ENCODE peak calls at places on chromosomes 7 and 10, in six cellular contexts. I is H1, X is K562, O is SK-N-SH, J is GM12878, B is HepG2. P is an unnamed sample.

GRCh38 chr7:125555921-125556320 is 626.3 kb upstream of the POT1 start:
- DNase-seq in J (no peak), X (no peak), O (no peak), B (no peak), I (no peak), P (no peak)

GRCh38 chr7:30988346-30989005 is 24.7 kb downstream of the GHRHR start:
- DNase-seq in J (no peak), O (peak; percentile 68), I (no peak), B (no peak), X (no peak), P (no peak)

GRCh38 chr10:13414855-13415254 is 66.8 kb upstream of the SEPHS1 start:
- DNase-seq in O (peak; percentile 36), X (peak; percentile 24), B (peak; percentile 88), I (no peak), J (no peak), P (peak; percentile 43)

GRCh38 chr10:49179699-49180511 is 8.3 kb downstream of the TMEM273 start:
- DNase-seq in I (no peak), X (no peak), B (no peak), O (no peak), J (no peak), P (no peak)

GRCh38 chr10:48507933-48508830 is 96.7 kb downstream of the ARHGAP22 start:
- DNase-seq in X (no peak), B (no peak), J (no peak), O (no peak), I (no peak), P (no peak)

GRCh38 chr10:88042162-88043100 is 179.0 kb downstream of the PTEN start:
- DNase-seq in X (no peak), I (no peak), O (peak; percentile 16), B (no peak), J (no peak), P (no peak)

GRCh38 chr10:31121074-31121685 is 89.5 kb upstream of the ZNF438 start:
- DNase-seq in I (no peak), B (no peak), O (no peak), X (no peak), J (no peak), P (no peak)

GRCh38 chr10:13450078-13450477 is 78.7 kb downstream of the BEND7 start:
- DNase-seq in B (no peak), O (no peak), X (no peak), J (no peak), I (no peak), P (no peak)

GRCh38 chr10:129440722-129441316 is 26.2 kb upstream of the MGMT start:
- DNase-seq in X (no peak), O (no peak), I (no peak), B (no peak), J (no peak), P (no peak)

GRCh38 chr7:82264752-82265305 is 178.7 kb downstream of the CACNA2D1 start:
- DNase-seq in O (no peak), B (no peak), I (no peak), X (no peak), J (no peak), P (no peak)

GRCh38 chr7:114070246-114070645 is 151.4 kb upstream of the PPP1R3A start:
- DNase-seq in I (no peak), B (no peak), J (no peak), O (no peak), X (no peak), P (no peak)

GRCh38 chr7:138872576-138872975 is 74.6 kb upstream of the ATP6V0A4 start:
- DNase-seq in I (no peak), J (no peak), O (no peak), X (no peak), B (no peak), P (peak; percentile 52)

GRCh38 chr7:142319970-142320369 is 62.1 kb upstream of the PRSS58 start:
- DNase-seq in I (no peak), B (no peak), J (no peak), X (peak; percentile 43), O (no peak), P (no peak)

GRCh38 chr10:122567056-122567660 is 6.6 kb downstream of the DMBT1 start:
- DNase-seq in B (no peak), I (peak; percentile 9), J (no peak), X (peak; percentile 55), O (peak; percentile 16), P (peak; percentile 28)

GRCh38 chr10:117545141-117546019 is 2.8 kb downstream of the EMX2 start:
- DNase-seq in I (no peak), X (no peak), J (no peak), O (no peak), B (no peak), P (no peak)

GRCh38 chr7:106895246-106895864 is 30.3 kb downstream of the PIK3CG start:
- DNase-seq in O (no peak), I (no peak), J (peak; percentile 45), B (no peak), X (no peak), P (no peak)

GRCh38 chr10:58266003-58266825 is 1.5 kb downstream of the IPMK start:
- DNase-seq in J (no peak), B (peak; percentile 53), I (no peak), X (peak; percentile 21), O (peak; percentile 11), P (no peak)

GRCh38 chr10:92688573-92688926 is 1.2 kb upstream of the HHEX start:
- DNase-seq in X (no peak), O (no peak), I (no peak), B (no peak), J (no peak), P (no peak)

GRCh38 chr10:88347022-88347421 is 236.1 kb downstream of the RNLS start:
- DNase-seq in B (no peak), O (no peak), X (no peak), J (no peak), I (no peak), P (no peak)

GRCh38 chr7:28754027-28754426 is 204.1 kb downstream of the TRIL start:
- DNase-seq in O (no peak), B (no peak), J (no peak), X (no peak), I (no peak), P (no peak)

GRCh38 chr7:151178831-151179230 is 8.2 kb downstream of the ASB10 start:
- DNase-seq in I (no peak), B (no peak), X (no peak), J (no peak), O (no peak), P (no peak)

GRCh38 chr7:142328006-142328405 is 70.1 kb upstream of the PRSS58 start:
- DNase-seq in O (no peak), B (no peak), I (no peak), X (no peak), J (no peak), P (no peak)

GRCh38 chr10:74058658-74059057 is 60.7 kb downstream of the VCL start:
- DNase-seq in X (no peak), O (no peak), B (peak; percentile 37), J (no peak), I (no peak), P (peak; percentile 18)

GRCh38 chr10:48973065-48973464 is 33.4 kb upstream of the LRRC18 start:
- DNase-seq in J (no peak), B (no peak), O (no peak), X (no peak), I (no peak), P (no peak)

DNA sequence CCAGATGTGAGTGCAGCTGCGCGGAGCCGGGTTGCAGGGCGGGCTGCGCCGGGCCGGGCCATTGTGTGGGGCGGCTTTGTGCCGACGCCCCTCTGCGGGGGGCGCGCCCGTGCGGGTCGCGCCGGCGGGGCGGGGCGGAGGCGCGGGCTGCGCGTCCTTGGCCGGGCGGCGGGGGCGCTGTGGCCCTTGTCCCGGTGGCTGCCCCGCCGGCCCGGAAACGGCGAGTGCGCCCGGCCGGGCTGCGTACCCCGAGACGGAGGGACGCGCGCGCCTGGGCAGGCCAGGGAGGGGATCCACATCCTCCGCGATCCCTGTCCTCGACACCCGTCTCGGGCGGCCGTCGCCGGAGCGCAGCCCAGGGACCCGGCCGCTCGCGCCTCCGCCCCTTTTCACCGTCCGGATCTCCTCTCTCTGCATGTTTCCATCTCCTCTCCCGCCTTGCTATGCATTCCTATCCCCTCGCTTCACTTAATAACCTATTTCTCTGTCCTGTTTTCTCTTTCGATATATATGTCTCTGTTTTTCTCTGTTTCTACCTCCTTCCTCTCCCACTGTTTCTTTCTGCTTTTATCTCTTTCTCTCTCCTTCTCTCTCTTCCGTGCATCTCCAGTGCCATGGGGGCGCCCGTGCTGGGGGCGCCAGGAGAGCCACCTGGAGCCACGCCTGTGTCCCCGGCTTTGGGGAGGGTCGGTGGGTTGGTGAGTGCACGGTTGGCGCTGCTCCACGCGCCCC is 765 bp downstream of the PFKFB3 start:
- DNase-seq in J (no peak), B (no peak), O (peak; percentile 92), I (no peak), X (peak; percentile 91), P (no peak)
- H3K4me1 ChIP-seq in J (peaks cover 10% of the 10 kb centered on the region), B (peaks cover 38% of the 10 kb centered on the region), O (peaks cover 9% of the 10 kb centered on the region), I (peaks cover 10% of the 10 kb centered on the region), X (peaks cover 40% of the 10 kb centered on the region), P (no peaks in the 10 kb centered on the region)

GRCh38 chr7:102434039-102434481 is 685 bp downstream of the ORAI2 start:
- DNase-seq in I (no peak), J (no peak), O (peak; percentile 75), B (no peak), X (peak; percentile 48), P (no peak)
- TF ChIP-seq YY1 in I (no peak), J (no peak), O (no peak), B (no peak), X (no peak), P (no peak)

GRCh38 chr10:24382979-24383663 is 174.2 kb downstream of the KIAA1217 start:
- DNase-seq in B (peak; percentile 3), J (no peak), X (no peak), I (no peak), O (no peak), P (no peak)
- H3K9ac ChIP-seq in B (no peak overlapping the region), J (no peak overlapping the region), X (no peak overlapping the region), I (no peak overlapping the region), O (no peak overlapping the region), P (no peak overlapping the region)

GRCh38 chr7:27182861-27183681 is 2.0 kb downstream of the HOXA11 start:
- DNase-seq in O (peak; percentile 55), J (no peak), X (no peak), B (no peak), I (no peak), P (no peak)

GRCh38 chr7:27183682-27184341 is 1.2 kb downstream of the HOXA11 start:
- DNase-seq in I (no peak), B (no peak), X (no peak), O (peak; percentile 75), J (no peak), P (no peak)

GRCh38 chr7:27185708-27186449 is 847 bp upstream of the HOXA11 start:
- DNase-seq in X (no peak), I (no peak), J (no peak), O (no peak), B (no peak), P (no peak)

GRCh38 chr7:27185013-27185707 is at the start of gene HOXA11:
- DNase-seq in B (no peak), J (no peak), I (no peak), X (no peak), O (no peak), P (no peak)

DNA sequence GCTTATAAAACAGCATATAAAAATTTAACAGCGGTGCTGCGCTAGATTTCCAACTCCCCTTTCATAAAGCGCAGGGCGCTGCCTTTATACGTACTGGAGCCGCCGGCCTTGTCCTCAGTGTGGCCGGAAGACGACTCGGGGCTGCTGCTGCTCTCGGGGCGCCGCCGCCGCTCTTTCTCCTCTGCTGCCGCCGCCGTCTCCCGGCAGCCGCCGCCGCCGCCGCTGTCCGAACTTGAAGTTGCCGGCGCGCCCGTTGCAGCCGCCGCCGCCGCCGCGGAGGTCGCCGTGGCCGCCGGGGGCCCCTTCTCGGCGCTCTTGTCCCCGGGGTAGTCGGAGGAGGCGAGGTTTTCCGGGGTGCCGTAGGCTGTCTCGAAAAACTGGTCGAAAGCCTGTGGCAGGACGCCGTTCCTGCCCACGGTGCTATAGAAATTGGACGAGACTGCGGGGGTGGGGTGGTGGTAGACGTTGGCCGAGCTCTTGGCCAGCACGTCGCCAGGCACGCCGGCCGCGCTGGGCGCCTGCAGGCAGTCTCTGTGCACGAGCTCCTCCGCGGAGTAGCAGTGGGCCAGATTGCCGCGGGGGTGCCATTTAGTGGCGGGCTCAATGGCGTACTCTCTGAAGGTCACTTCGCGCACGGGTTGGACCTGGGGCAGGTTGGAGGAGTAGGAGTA is 555 bp downstream of the HOXA11 start:
- DNase-seq in B (no peak), I (no peak), X (no peak), J (no peak), O (peak; percentile 71), P (no peak)
- H3K4me1 ChIP-seq in B (peaks cover 46% of the 10 kb centered on the region), I (peaks cover 27% of the 10 kb centered on the region), X (peaks cover 28% of the 10 kb centered on the region), J (no peaks in the 10 kb centered on the region), O (peaks cover 4% of the 10 kb centered on the region), P (peaks cover 25% of the 10 kb centered on the region)